ENCODE peak calls at places on chromosome 3, in four cellular contexts. D is Ammon's horn, G is adrenal gland, J is T follicular helper cell. E is an unnamed sample.

GRCh38 chr3:55343486-55344357 is 143.4 kb downstream of the WNT5A start:
- DNase-seq in J (no peak), D (no peak), G (no peak), E (no peak)

GRCh38 chr3:181363231-181363630 is 348.5 kb upstream of the SOX2 start:
- DNase-seq in G (no peak), D (no peak), J (no peak), E (no peak)

GRCh38 chr3:72590732-72591192 is 257.5 kb downstream of the SHQ1 start:
- DNase-seq in G (no peak), D (no peak), J (no peak), E (no peak)

GRCh38 chr3:45787551-45787950 is 8.8 kb downstream of the SLC6A20 start:
- DNase-seq in J (no peak), D (no peak), G (no peak), E (no peak)

GRCh38 chr3:111080357-111080937 is 8.8 kb downstream of the NECTIN3 start:
- DNase-seq in J (no peak), D (peak), G (no peak), E (no peak)

GRCh38 chr3:111151438-111151837 is 79.8 kb downstream of the NECTIN3 start:
- DNase-seq in J (no peak), D (no peak), G (no peak), E (peak)

GRCh38 chr3:23489338-23490158 is 286.4 kb downstream of the UBE2E2 start:
- DNase-seq in D (no peak), G (no peak), J (no peak), E (no peak)

GRCh38 chr3:14289590-14290453 is 111.2 kb downstream of the LSM3 start:
- DNase-seq in G (peak), J (no peak), D (no peak), E (no peak)

GRCh38 chr3:161914703-161915102 is 418.1 kb downstream of the OTOL1 start:
- DNase-seq in G (peak), D (peak), J (no peak), E (no peak)

GRCh38 chr3:139937674-139938279 is 2.8 kb downstream of the CLSTN2 start:
- DNase-seq in D (peak), J (no peak), G (peak), E (no peak)

GRCh38 chr3:184970186-184970585 is 158.2 kb downstream of the VPS8 start:
- DNase-seq in J (no peak), G (no peak), D (no peak), E (no peak)

GRCh38 chr3:34387831-34388564 is 589.6 kb downstream of the PDCD6IP start:
- DNase-seq in D (peak), J (no peak), G (no peak), E (no peak)

GRCh38 chr3:196073188-196073838 is 8.6 kb downstream of the TFRC start:
- DNase-seq in J (peak), G (peak), D (peak), E (no peak)

GRCh38 chr3:148229107-148229506 is 468.6 kb upstream of the AGTR1 start:
- DNase-seq in G (no peak), D (no peak), J (no peak), E (no peak)

GRCh38 chr3:172449468-172450149 is 1.4 kb upstream of the GHSR start:
- DNase-seq in G (peak), D (no peak), J (no peak), E (no peak)

GRCh38 chr3:189572249-189572648 is 58.9 kb upstream of the TP63 start:
- DNase-seq in D (no peak), J (no peak), G (no peak), E (peak)

GRCh38 chr3:49872801-49873281 is 3.1 kb upstream of the CAMKV start:
- DNase-seq in J (no peak), G (no peak), D (no peak), E (no peak)

GRCh38 chr3:17057316-17057715 is 172.6 kb downstream of the PLCL2 start:
- DNase-seq in D (no peak), G (no peak), J (no peak), E (no peak)

GRCh38 chr3:50658416-50658815 is 16.3 kb upstream of the DOCK3 start:
- DNase-seq in G (no peak), D (no peak), J (no peak), E (no peak)

GRCh38 chr3:144760831-144761230 is 789.2 kb downstream of the DIPK2A start:
- DNase-seq in J (no peak), G (no peak), D (peak), E (no peak)

GRCh38 chr3:8416965-8417364 is 84.7 kb upstream of the LMCD1 start:
- DNase-seq in G (peak), J (no peak), D (no peak), E (no peak)

GRCh38 chr3:32002536-32003368 is 21.2 kb downstream of the ZNF860 start:
- DNase-seq in G (no peak), D (no peak), J (no peak), E (no peak)

GRCh38 chr3:196894557-196895295 is 27.0 kb downstream of the SENP5 start:
- DNase-seq in G (no peak), J (no peak), D (no peak), E (no peak)

GRCh38 chr3:169148448-169149348 is 514.8 kb downstream of the MECOM start:
- DNase-seq in J (no peak), D (no peak), G (no peak), E (no peak)

GRCh38 chr3:27607370-27607769 is 114.8 kb downstream of the EOMES start:
- DNase-seq in G (no peak), J (no peak), D (no peak), E (no peak)

GRCh38 chr3:77655421-77655820 is 615.5 kb downstream of the ROBO2 start:
- DNase-seq in D (no peak), G (no peak), J (no peak), E (no peak)

GRCh38 chr3:69865920-69866679 is 126.8 kb downstream of the MITF start:
- DNase-seq in J (no peak), G (peak), D (no peak), E (peak)

GRCh38 chr3:128488995-128489859 is 3.8 kb downstream of the GATA2 start:
- DNase-seq in G (no peak), D (no peak), J (no peak), E (no peak)

GRCh38 chr3:127000128-127000527 is 17.2 kb downstream of the PLXNA1 start:
- DNase-seq in D (no peak), G (no peak), J (no peak), E (no peak)

GRCh38 chr3:108300103-108300849 is 3.9 kb downstream of the HHLA2 start:
- DNase-seq in J (no peak), G (no peak), D (no peak), E (no peak)

GRCh38 chr3:176939022-176939817 is 258.1 kb downstream of the TBL1XR1 start:
- DNase-seq in G (peak), D (peak), J (no peak), E (peak)

GRCh38 chr3:11364181-11364580 is 92.0 kb downstream of the ATG7 start:
- DNase-seq in D (no peak), G (no peak), J (no peak), E (no peak)

GRCh38 chr3:27639271-27639670 is 82.9 kb downstream of the EOMES start:
- DNase-seq in J (no peak), G (no peak), D (no peak), E (no peak)

GRCh38 chr3:126380011-126380768 is 14.5 kb upstream of the CFAP100 start:
- DNase-seq in G (no peak), J (no peak), D (no peak), E (no peak)

GRCh38 chr3:65545429-65545828 is 493.3 kb downstream of the MAGI1 start:
- DNase-seq in D (no peak), J (no peak), G (no peak), E (no peak)

E was measured in epithelial cell of prostate.